ENCODE peak calls at places on chromosomes 4 and X, in five cellular contexts. O, B, J, F and R are unnamed samples.

GRCh38 chrX:101385795-101386541 is at the start of gene BTK:
- DNase-seq in B (no peak), O (no peak), J (no peak), F (no peak), R (no peak)

GRCh38 chr4:879730-880079 is 52.4 kb downstream of the GAK start:
- DNase-seq in B (no peak), F (no peak), O (no peak), J (peak), R (no peak)

GRCh38 chr4:184400375-184400870 is 73.9 kb downstream of the IRF2 start:
- DNase-seq in F (peak), O (no peak), J (no peak), B (no peak), R (no peak)

GRCh38 chrX:45056428-45057145 is 144.1 kb downstream of the DIPK2B start:
- DNase-seq in B (no peak), J (no peak), F (no peak), O (no peak), R (no peak)

GRCh38 chr4:16864199-16864598 is 34.2 kb downstream of the LDB2 start:
- DNase-seq in J (no peak), F (no peak), B (no peak), O (no peak), R (no peak)

GRCh38 chrX:140526138-140526537 is 21.3 kb upstream of the SOX3 start:
- DNase-seq in O (no peak), J (no peak), B (no peak), F (no peak), R (no peak)

GRCh38 chr4:87058272-87059073 is 123.7 kb downstream of the AFF1 start:
- DNase-seq in O (no peak), J (no peak), F (no peak), B (no peak), R (peak)

GRCh38 chrX:70439016-70439415 is 5.6 kb upstream of the DLG3 start:
- DNase-seq in F (no peak), J (no peak), O (no peak), B (no peak), R (no peak)

GRCh38 chr4:136355970-136356369 is 1176.3 kb downstream of the PCDH18 start:
- DNase-seq in B (no peak), F (no peak), J (no peak), O (no peak), R (no peak)

GRCh38 chr4:79585834-79586233 is 177.8 kb upstream of the GK2 start:
- DNase-seq in F (no peak), O (no peak), B (no peak), J (no peak), R (no peak)

GRCh38 chr4:105158837-105159236 is 12.2 kb downstream of the TET2 start:
- DNase-seq in F (no peak), O (no peak), J (no peak), B (no peak), R (no peak)

GRCh38 chr4:183960021-183960420 is 54.9 kb downstream of the STOX2 start:
- DNase-seq in O (peak), B (no peak), F (peak), J (no peak), R (peak)

GRCh38 chr4:106056914-106057313 is 161.6 kb downstream of the NPNT start:
- DNase-seq in B (no peak), J (no peak), F (no peak), O (no peak), R (no peak)

GRCh38 chrX:55582447-55582846 is 40.8 kb upstream of the FOXR2 start:
- DNase-seq in J (no peak), F (no peak), O (no peak), B (no peak), R (no peak)

GRCh38 chrX:124215786-124216185 is 116.7 kb upstream of the TEX13D start:
- DNase-seq in F (no peak), J (no peak), B (no peak), O (no peak), R (no peak)